ENCODE peak calls at places on chromosomes 16 and 17, in five cellular contexts. One of them, this sample, is unnamed.
A peak's percentile ranks its signal among the peaks of the same experiment; 100 is the strongest.

GRCh38 chr16:7437843-7438242 is 105.2 kb downstream of the RBFOX1 start:
- DNase-seq in fibroblast of lung: no peak
- DNase-seq in GM23248: no peak
- DNase-seq in PC-3: no peak
- DNase-seq in DND-41: no peak
- DNase-seq in this sample: no peak

GRCh38 chr16:22022151-22022550 is 14.2 kb downstream of the MOSMO start:
- DNase-seq in PC-3: no peak
- DNase-seq in fibroblast of lung: no peak
- DNase-seq in DND-41: no peak
- DNase-seq in GM23248: no peak
- DNase-seq in this sample: no peak

GRCh38 chr17:32483451-32484019 is 3.3 kb upstream of the CDK5R1 start:
- DNase-seq in fibroblast of lung: peak; percentile 67
- DNase-seq in PC-3: peak; percentile 25
- DNase-seq in GM23248: peak; percentile 80
- DNase-seq in DND-41: peak; percentile 42
- DNase-seq in this sample: peak; percentile 45

GRCh38 chr16:88070989-88071625 is 119.9 kb downstream of the BANP start:
- DNase-seq in DND-41: no peak
- DNase-seq in fibroblast of lung: no peak
- DNase-seq in PC-3: no peak
- DNase-seq in GM23248: no peak
- DNase-seq in this sample: no peak

GRCh38 chr17:40303009-40303657 is 5.8 kb upstream of the RARA start:
- DNase-seq in fibroblast of lung: peak; percentile 59
- DNase-seq in DND-41: peak; percentile 60
- DNase-seq in PC-3: peak; percentile 65
- DNase-seq in GM23248: peak; percentile 81
- DNase-seq in this sample: peak; percentile 92

GRCh38 chr17:54620380-54620978 is 280.2 kb upstream of the TOM1L1 start:
- DNase-seq in PC-3: no peak
- DNase-seq in DND-41: no peak
- DNase-seq in fibroblast of lung: no peak
- DNase-seq in GM23248: no peak
- DNase-seq in this sample: no peak

GRCh38 chr16:17026600-17027242 is 444.0 kb downstream of the XYLT1 start:
- DNase-seq in fibroblast of lung: no peak
- DNase-seq in GM23248: no peak
- DNase-seq in PC-3: no peak
- DNase-seq in DND-41: no peak
- DNase-seq in this sample: no peak

GRCh38 chr17:3946711-3947235 is 17.5 kb downstream of the ATP2A3 start:
- DNase-seq in DND-41: no peak
- DNase-seq in PC-3: peak; percentile 28
- DNase-seq in fibroblast of lung: peak; percentile 11
- DNase-seq in GM23248: no peak
- DNase-seq in this sample: no peak

GRCh38 chr16:52293209-52293608 is 253.7 kb downstream of the TOX3 start:
- DNase-seq in GM23248: no peak
- DNase-seq in DND-41: no peak
- DNase-seq in fibroblast of lung: no peak
- DNase-seq in PC-3: no peak
- DNase-seq in this sample: no peak

GRCh38 chr16:89116341-89117238 is 22.9 kb downstream of the ACSF3 start:
- DNase-seq in DND-41: no peak
- DNase-seq in fibroblast of lung: no peak
- DNase-seq in PC-3: no peak
- DNase-seq in GM23248: no peak
- DNase-seq in this sample: no peak

GRCh38 chr16:85151603-85152413 is 39.5 kb upstream of the CIBAR2 start:
- DNase-seq in fibroblast of lung: peak; percentile 83
- DNase-seq in DND-41: no peak
- DNase-seq in GM23248: peak; percentile 86
- DNase-seq in PC-3: peak; percentile 27
- DNase-seq in this sample: peak; percentile 97

GRCh38 chr16:22668318-22668717 is 145.6 kb upstream of the HS3ST2 start:
- DNase-seq in PC-3: no peak
- DNase-seq in fibroblast of lung: no peak
- DNase-seq in DND-41: no peak
- DNase-seq in GM23248: no peak
- DNase-seq in this sample: no peak

GRCh38 chr16:52861614-52862022 is 191.1 kb downstream of the CHD9NB start:
- DNase-seq in GM23248: peak; percentile 0
- DNase-seq in fibroblast of lung: peak; percentile 1
- DNase-seq in DND-41: no peak
- DNase-seq in PC-3: peak; percentile 6
- DNase-seq in this sample: no peak

GRCh38 chr16:71817690-71818089 is 9.1 kb upstream of the AP1G1 start:
- DNase-seq in DND-41: no peak
- DNase-seq in PC-3: no peak
- DNase-seq in GM23248: no peak
- DNase-seq in fibroblast of lung: no peak
- DNase-seq in this sample: no peak

GRCh38 chr17:58317421-58318064 is 11.1 kb downstream of the TSPOAP1 start:
- DNase-seq in fibroblast of lung: peak; percentile 81
- DNase-seq in DND-41: peak; percentile 59
- DNase-seq in PC-3: peak; percentile 95
- DNase-seq in GM23248: peak; percentile 78
- DNase-seq in this sample: peak; percentile 47

GRCh38 chr17:22304667-22305303 is 612.5 kb downstream of the KCNJ18 start:
- DNase-seq in fibroblast of lung: no peak
- DNase-seq in DND-41: no peak
- DNase-seq in PC-3: no peak
- DNase-seq in GM23248: no peak
- DNase-seq in this sample: no peak

GRCh38 chr17:17239832-17240231 is 2.9 kb upstream of the FLCN start:
- DNase-seq in GM23248: no peak
- DNase-seq in fibroblast of lung: no peak
- DNase-seq in DND-41: no peak
- DNase-seq in PC-3: no peak
- DNase-seq in this sample: no peak

GRCh38 chr17:78343433-78344201 is 16.3 kb downstream of the SOCS3 start:
- DNase-seq in fibroblast of lung: no peak
- DNase-seq in PC-3: no peak
- DNase-seq in GM23248: no peak
- DNase-seq in DND-41: peak; percentile 77
- DNase-seq in this sample: no peak

GRCh38 chr17:77834170-77835115 is 124.1 kb upstream of the TNRC6C start:
- DNase-seq in fibroblast of lung: peak; percentile 96
- DNase-seq in DND-41: peak; percentile 75
- DNase-seq in PC-3: peak; percentile 87
- DNase-seq in GM23248: peak; percentile 98
- DNase-seq in this sample: peak; percentile 90

GRCh38 chr17:39462644-39463375 is 1.5 kb downstream of the CDK12 start:
- DNase-seq in DND-41: no peak
- DNase-seq in PC-3: no peak
- DNase-seq in fibroblast of lung: peak; percentile 10
- DNase-seq in GM23248: peak; percentile 52
- DNase-seq in this sample: peak; percentile 43

GRCh38 chr17:76270770-76271668 is 5.9 kb downstream of the UBALD2 start:
- DNase-seq in PC-3: no peak
- DNase-seq in GM23248: no peak
- DNase-seq in fibroblast of lung: no peak
- DNase-seq in DND-41: no peak
- DNase-seq in this sample: no peak

GRCh38 chr17:76267051-76267576 is 2.0 kb downstream of the UBALD2 start:
- DNase-seq in fibroblast of lung: no peak
- DNase-seq in PC-3: no peak
- DNase-seq in DND-41: no peak
- DNase-seq in GM23248: no peak
- DNase-seq in this sample: no peak

GRCh38 chr17:76270127-76270592 is 5.0 kb downstream of the UBALD2 start:
- DNase-seq in fibroblast of lung: no peak
- DNase-seq in GM23248: no peak
- DNase-seq in PC-3: no peak
- DNase-seq in DND-41: no peak
- DNase-seq in this sample: no peak

GRCh38 chr17:76268015-76268749 is 3.0 kb downstream of the UBALD2 start:
- DNase-seq in fibroblast of lung: peak; percentile 70
- DNase-seq in PC-3: no peak
- DNase-seq in GM23248: peak; percentile 90
- DNase-seq in DND-41: peak; percentile 56
- DNase-seq in this sample: peak; percentile 68

GRCh38 chr17:76268991-76269981 is 4.1 kb downstream of the UBALD2 start:
- DNase-seq in GM23248: no peak
- DNase-seq in fibroblast of lung: no peak
- DNase-seq in PC-3: no peak
- DNase-seq in DND-41: no peak
- DNase-seq in this sample: no peak
- H3K4me1 ChIP-seq in GM23248: peaks cover 18% of the 10 kb centered on the region
- H3K4me1 ChIP-seq in fibroblast of lung: peaks cover 14% of the 10 kb centered on the region
- H3K4me1 ChIP-seq in PC-3: peaks cover 22% of the 10 kb centered on the region
- H3K4me1 ChIP-seq in DND-41: peaks cover 50% of the 10 kb centered on the region
- H3K4me1 ChIP-seq in this sample: peaks cover 55% of the 10 kb centered on the region

GRCh38 chr17:50375858-50376538 is 3.0 kb downstream of the EME1 start:
- DNase-seq in DND-41: no peak
- DNase-seq in fibroblast of lung: no peak
- DNase-seq in PC-3: no peak
- DNase-seq in GM23248: no peak
- DNase-seq in this sample: no peak

GRCh38 chr17:50372708-50373556 is at the start of the genes EME1 and MRPL27:
- DNase-seq in GM23248: peak; percentile 93
- DNase-seq in PC-3: peak; percentile 95
- DNase-seq in fibroblast of lung: peak; percentile 80
- DNase-seq in DND-41: peak; percentile 90
- DNase-seq in this sample: peak; percentile 93

GRCh38 chr17:50372222-50372621 is 762 bp downstream of the MRPL27 start:
- DNase-seq in DND-41: no peak
- DNase-seq in PC-3: no peak
- DNase-seq in GM23248: no peak
- DNase-seq in fibroblast of lung: no peak
- DNase-seq in this sample: no peak

GRCh38 chr17:50371526-50371925 is 1.5 kb downstream of the MRPL27 start:
- DNase-seq in GM23248: no peak
- DNase-seq in DND-41: no peak
- DNase-seq in PC-3: no peak
- DNase-seq in fibroblast of lung: no peak
- DNase-seq in this sample: no peak

GRCh38 chr17:50373705-50374104 is 676 bp downstream of the EME1 start:
- DNase-seq in GM23248: no peak
- DNase-seq in DND-41: no peak
- DNase-seq in PC-3: no peak
- DNase-seq in fibroblast of lung: no peak
- DNase-seq in this sample: no peak
- H3K9ac ChIP-seq in GM23248: peak overlapping the region; percentile 92
- H3K9ac ChIP-seq in DND-41: peak overlapping the region; percentile 88
- H3K9ac ChIP-seq in PC-3: peak overlapping the region; percentile 93
- H3K9ac ChIP-seq in fibroblast of lung: no peak overlapping the region
- H3K9ac ChIP-seq in this sample: peak overlapping the region; percentile 91

GRCh38 chr17:50149099-50149424 is 1.4 kb downstream of the PPP1R9B start:
- DNase-seq in DND-41: no peak
- DNase-seq in GM23248: no peak
- DNase-seq in PC-3: no peak
- DNase-seq in fibroblast of lung: no peak
- DNase-seq in this sample: no peak

GRCh38 chr17:50146927-50147640 is 3.4 kb downstream of the PPP1R9B start:
- DNase-seq in PC-3: no peak
- DNase-seq in DND-41: no peak
- DNase-seq in fibroblast of lung: no peak
- DNase-seq in GM23248: peak; percentile 61
- DNase-seq in this sample: no peak

GRCh38 chr17:50149425-50150353 is 788 bp downstream of the PPP1R9B start:
- DNase-seq in fibroblast of lung: peak; percentile 67
- DNase-seq in DND-41: peak; percentile 58
- DNase-seq in PC-3: peak; percentile 70
- DNase-seq in GM23248: peak; percentile 84
- DNase-seq in this sample: peak; percentile 72

GRCh38 chr17:50147841-50148225 is 2.6 kb downstream of the PPP1R9B start:
- DNase-seq in DND-41: peak; percentile 20
- DNase-seq in fibroblast of lung: no peak
- DNase-seq in GM23248: peak; percentile 66
- DNase-seq in PC-3: no peak
- DNase-seq in this sample: peak; percentile 42

DNA sequence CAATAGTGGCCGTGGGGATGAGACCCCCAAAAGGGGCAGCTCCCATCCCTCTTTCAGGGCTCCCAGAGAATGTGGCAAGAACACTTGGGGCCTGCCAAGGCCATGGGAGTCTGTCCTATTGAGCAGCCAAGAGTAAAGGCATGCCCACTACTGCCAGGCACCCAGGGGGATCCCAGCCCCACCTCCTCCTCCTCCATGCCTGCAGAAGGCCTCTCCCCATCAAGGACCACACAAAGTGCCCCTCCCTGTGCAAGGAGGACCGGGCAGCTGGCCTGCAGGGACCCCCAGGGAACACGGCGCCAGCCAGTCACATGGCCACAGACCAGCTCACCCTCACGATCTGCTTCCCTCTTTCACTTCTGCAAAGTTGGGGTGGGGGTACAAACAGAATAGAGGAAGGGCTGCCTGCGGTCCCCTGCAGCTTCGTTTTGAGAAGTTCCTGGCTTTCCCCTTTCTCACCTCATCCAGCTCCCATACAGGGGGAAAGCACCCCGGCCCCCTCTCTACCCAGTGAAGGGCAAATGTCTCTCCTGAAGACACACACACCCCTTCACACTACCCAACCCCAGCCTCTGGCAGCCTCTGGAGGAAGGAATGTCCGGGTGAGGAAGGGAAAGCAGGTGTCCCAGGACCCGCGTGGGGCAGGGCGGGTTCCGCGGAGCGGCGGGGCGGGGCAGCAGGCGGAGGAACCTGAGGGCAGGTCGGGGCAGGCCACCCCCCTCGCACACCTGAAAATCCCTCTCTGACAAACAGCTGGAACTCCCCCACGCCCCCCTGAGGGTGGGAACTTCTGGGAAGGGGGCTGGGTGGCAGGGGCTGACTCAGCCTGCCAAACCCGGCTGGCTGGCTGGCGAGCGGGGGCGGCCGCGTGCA is 2.0 kb downstream of the PPP1R9B start:
- DNase-seq in PC-3: peak; percentile 69
- DNase-seq in DND-41: peak; percentile 63
- DNase-seq in GM23248: peak; percentile 70
- DNase-seq in fibroblast of lung: peak; percentile 53
- DNase-seq in this sample: peak; percentile 56
- H3K4me1 ChIP-seq in PC-3: peaks cover 37% of the 10 kb centered on the region
- H3K4me1 ChIP-seq in DND-41: peaks cover 59% of the 10 kb centered on the region
- H3K4me1 ChIP-seq in GM23248: peaks cover 34% of the 10 kb centered on the region
- H3K4me1 ChIP-seq in fibroblast of lung: peaks cover 26% of the 10 kb centered on the region
- H3K4me1 ChIP-seq in this sample: peaks cover 52% of the 10 kb centered on the region

DNA sequence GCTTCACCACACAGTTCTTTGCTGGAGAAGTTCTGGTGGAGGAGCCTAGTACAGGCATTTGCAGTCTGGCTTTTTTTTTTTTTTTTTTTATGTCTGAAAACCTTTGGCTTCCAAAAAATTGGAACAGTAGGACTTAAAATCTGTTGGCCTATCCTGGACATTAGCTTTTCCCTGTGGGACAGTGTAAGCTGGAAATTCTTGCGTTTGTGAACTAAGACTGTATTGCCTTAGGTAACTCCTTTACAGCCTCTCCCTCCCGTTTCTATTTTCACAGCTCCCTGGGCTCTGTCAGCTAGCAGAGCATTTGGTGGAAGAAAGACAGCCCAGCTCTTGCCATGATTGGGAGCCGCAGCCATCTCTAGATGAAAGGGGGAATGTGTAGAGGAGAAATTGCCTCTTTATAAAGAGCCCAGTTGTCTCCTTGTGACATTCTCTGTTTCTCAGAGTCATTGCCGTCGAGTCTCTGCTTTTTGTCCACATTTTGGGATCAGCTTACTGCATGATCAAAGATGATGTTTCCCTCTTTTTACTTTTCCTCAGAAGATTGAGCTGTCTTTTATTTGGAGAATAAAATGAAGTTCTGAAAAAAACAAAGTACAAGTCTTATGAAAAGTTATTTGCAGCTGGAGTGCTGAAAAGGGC is 227.5 kb downstream of the SPECC1 start:
- DNase-seq in PC-3: no peak
- DNase-seq in GM23248: no peak
- DNase-seq in DND-41: no peak
- DNase-seq in fibroblast of lung: no peak
- DNase-seq in this sample: no peak
- H3K9ac ChIP-seq in PC-3: no peak overlapping the region
- H3K9ac ChIP-seq in GM23248: no peak overlapping the region
- H3K9ac ChIP-seq in DND-41: no peak overlapping the region
- H3K9ac ChIP-seq in fibroblast of lung: no peak overlapping the region
- H3K9ac ChIP-seq in this sample: no peak overlapping the region